ENCODE peak calls at places on chromosomes 5 and 9, in ten cellular contexts. K is prostate gland, J is RWPE1, D is ascending aorta, F is H9, T is astrocyte, C is psoas muscle, A is left ventricle myocardium inferior, H is PC-3, R is Peyer's patch. U is an unnamed sample.

GRCh38 chr9:71756753-71757152 is 11.6 kb downstream of the CEMIP2 start:
- DNase-seq in K (no peak), J (no peak), D (no peak), F (no peak), T (no peak), C (no peak), A (no peak), H (no peak), R (no peak), U (no peak)

GRCh38 chr5:137320056-137321045 is 178.8 kb downstream of the SPOCK1 start:
- DNase-seq in K (peak; percentile 49), J (peak; percentile 79), D (no peak), F (peak; percentile 67), T (peak; percentile 68), C (no peak), A (no peak), H (peak; percentile 69), R (no peak), U (peak; percentile 77)

GRCh38 chr9:95131023-95131943 is 186.2 kb downstream of the FANCC start:
- DNase-seq in K (peak; percentile 63), J (peak; percentile 76), D (no peak), F (peak; percentile 78), T (peak; percentile 29), C (peak; percentile 66), A (peak; percentile 48), H (peak; percentile 67), R (peak; percentile 35), U (peak; percentile 82)

GRCh38 chr5:1180841-1181271 is 20.5 kb upstream of the SLC6A19 start:
- DNase-seq in K (no peak), J (no peak), D (no peak), F (no peak), T (no peak), C (peak; percentile 35), A (peak; percentile 6), H (no peak), R (no peak), U (no peak)

GRCh38 chr9:119961774-119962408 is 592.7 kb upstream of the BRINP1 start:
- DNase-seq in K (no peak), J (peak; percentile 36), D (no peak), F (peak; percentile 82), T (no peak), C (peak; percentile 48), A (peak; percentile 22), H (peak; percentile 40), R (no peak), U (peak; percentile 47)

GRCh38 chr5:103346162-103346748 is 87.7 kb downstream of the MACIR start:
- DNase-seq in K (no peak), J (no peak), D (no peak), F (peak; percentile 70), T (no peak), C (no peak), A (no peak), H (no peak), R (no peak), U (no peak)

GRCh38 chr5:9851458-9851857 is 221.3 kb upstream of the TAS2R1 start:
- DNase-seq in K (no peak), J (peak; percentile 18), D (no peak), F (no peak), T (peak; percentile 91), C (no peak), A (no peak), H (peak; percentile 92), R (no peak), U (peak; percentile 67)

GRCh38 chr5:139678751-139679750 is 30.9 kb downstream of the CXXC5 start:
- DNase-seq in K (no peak), J (no peak), D (no peak), F (no peak), T (peak; percentile 67), C (peak; percentile 89), A (no peak), H (no peak), R (no peak), U (no peak)

GRCh38 chr5:96487859-96488258 is 54.8 kb upstream of the PCSK1 start:
- DNase-seq in K (no peak), J (no peak), D (no peak), F (no peak), T (no peak), C (no peak), A (no peak), H (peak; percentile 21), R (no peak), U (no peak)

GRCh38 chr5:11640474-11640873 is 263.8 kb downstream of the CTNND2 start:
- DNase-seq in K (no peak), J (no peak), D (no peak), F (no peak), T (no peak), C (no peak), A (no peak), H (no peak), R (no peak), U (no peak)

GRCh38 chr5:138649775-138650174 is 74.6 kb upstream of the HSPA9 start:
- DNase-seq in K (no peak), J (no peak), D (no peak), F (peak; percentile 43), T (no peak), C (no peak), A (no peak), H (no peak), R (no peak), U (no peak)
- H3K27ac ChIP-seq in K (no peak overlapping the region), J (no peak overlapping the region), D (no peak overlapping the region), F (no peak overlapping the region), T (no peak overlapping the region), C (no peak overlapping the region), A (no peak overlapping the region), H (no peak overlapping the region), R (no peak overlapping the region), U (no peak overlapping the region)

DNA sequence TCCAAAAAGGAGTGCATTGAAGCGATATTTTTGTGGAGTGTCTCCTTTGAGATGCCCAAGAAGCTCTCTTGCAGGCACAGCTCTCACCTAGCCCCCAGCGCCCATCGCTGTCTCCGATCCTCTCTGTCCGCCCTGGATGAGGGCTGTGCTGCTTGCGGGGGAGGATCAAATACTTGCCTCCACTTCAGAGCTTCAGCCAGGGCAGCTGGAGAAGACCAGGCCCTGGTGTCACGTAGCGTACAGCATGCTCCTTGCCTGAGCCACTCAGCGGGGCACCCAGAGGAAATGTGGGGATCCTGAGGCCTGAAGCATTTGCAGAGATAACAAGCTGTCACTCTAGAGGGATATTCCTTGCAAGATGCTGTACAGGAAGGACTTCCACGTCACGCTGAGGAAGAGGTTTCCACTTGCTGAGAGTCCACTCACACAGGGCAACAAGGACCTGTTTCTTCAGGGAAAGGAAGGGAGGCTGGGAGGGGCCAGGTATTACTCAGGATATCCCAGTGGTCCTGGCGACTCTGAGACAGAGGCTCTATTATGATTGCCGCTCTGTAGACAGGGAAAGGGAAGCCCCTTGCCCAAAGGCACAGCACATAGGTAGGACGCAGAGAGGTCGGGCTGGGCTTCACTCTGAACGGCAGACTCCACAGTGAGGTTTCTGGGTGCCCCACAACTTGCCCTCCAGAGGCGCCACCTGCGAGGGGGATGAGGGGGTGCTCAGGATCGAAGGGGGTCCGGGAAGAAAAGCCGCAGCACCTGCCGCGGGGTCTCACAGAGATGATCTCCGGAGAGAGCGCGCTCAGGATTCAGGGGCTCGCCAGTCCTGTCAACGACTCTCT is 63.9 kb downstream of the CRB2 start:
- DNase-seq in K (no peak), J (no peak), D (no peak), F (no peak), T (no peak), C (no peak), A (no peak), H (no peak), R (no peak), U (no peak)
- H3K27ac ChIP-seq in K (no peak overlapping the region), J (no peak overlapping the region), D (no peak overlapping the region), F (no peak overlapping the region), T (no peak overlapping the region), C (no peak overlapping the region), A (no peak overlapping the region), H (no peak overlapping the region), R (no peak overlapping the region), U (no peak overlapping the region)

DNA sequence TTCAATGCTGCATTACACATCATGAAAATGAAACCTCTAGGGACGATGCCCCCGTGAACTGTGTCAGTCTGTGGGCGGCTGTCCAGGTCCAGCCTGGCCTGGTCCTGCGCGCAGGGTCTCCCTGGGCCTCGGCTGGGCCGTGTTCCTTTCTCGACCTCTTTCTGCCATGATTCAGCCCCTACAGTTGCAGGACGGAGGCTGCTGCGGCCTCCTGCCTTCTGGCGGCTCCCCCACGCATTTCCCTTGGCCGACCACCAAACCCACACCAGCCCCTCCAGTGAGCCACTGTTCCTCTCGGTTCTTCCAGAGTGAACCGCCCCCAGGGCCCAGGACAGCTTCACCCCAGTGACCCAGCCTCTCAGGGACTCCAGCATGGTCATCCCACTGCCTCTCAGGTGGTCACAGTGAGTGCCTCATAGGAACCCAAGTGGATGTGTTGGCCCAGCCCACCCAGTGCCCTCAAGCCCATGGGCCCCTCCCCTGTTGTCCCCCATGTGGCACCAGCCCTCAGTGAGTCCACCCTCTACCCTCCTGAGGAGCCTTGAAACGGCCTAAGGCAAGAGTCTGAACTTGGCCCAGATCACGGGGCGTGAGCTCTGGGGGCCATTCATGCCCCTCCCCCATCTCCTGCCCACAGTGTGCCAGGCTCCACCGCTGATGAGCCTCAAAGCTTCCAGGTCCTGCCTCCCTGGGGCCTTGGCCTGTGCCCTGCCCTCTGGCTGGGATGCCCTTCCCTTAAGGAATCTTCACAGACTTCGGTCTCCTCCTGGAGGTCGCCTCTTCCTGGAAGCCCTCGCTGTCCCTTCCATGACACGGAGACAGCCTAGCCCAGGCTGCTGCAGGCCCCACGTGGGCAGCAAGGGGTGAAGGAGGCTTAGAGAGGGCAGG is 10.0 kb upstream of the CLIC3 start:
- DNase-seq in K (no peak), J (no peak), D (no peak), F (no peak), T (peak; percentile 35), C (no peak), A (no peak), H (no peak), R (no peak), U (no peak)
- H3K27ac ChIP-seq in K (no peak overlapping the region), J (no peak overlapping the region), D (no peak overlapping the region), F (no peak overlapping the region), T (no peak overlapping the region), C (no peak overlapping the region), A (no peak overlapping the region), H (no peak overlapping the region), R (no peak overlapping the region), U (no peak overlapping the region)

DNA sequence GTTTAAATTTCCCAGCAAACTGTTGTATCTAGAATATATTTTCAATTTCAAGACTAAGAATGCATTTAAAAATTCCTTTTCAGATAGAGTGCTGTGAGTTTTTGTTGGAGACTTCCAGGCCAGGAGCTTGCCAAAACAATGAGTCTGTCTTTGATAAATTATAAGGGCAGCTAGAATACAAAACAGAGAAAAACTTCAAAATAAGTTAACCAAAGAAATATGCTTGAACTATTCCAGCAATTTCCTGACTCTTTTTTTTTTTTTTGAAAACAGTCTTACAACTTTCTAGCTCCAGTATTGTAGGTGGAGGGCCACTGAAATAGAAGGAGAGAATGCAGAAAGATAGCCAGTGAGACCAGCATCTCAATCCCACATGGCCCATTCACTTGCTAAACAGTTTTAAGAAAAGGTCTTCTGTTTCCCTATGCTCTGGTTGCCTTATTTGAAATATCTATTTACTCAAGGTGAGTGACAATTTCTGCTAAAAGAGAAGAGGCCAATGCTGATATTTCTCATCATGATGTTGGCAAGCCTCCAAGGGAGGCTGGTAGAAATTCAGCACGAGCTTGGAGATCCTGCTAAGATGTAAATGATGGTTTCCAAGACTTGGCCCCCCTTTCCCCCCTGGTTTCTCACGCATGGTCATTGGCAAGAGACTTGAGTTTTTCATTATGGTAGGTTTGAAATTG is 103.2 kb downstream of the USP20 start:
- DNase-seq in K (no peak), J (no peak), D (no peak), F (no peak), T (peak; percentile 88), C (no peak), A (no peak), H (peak; percentile 4), R (no peak), U (no peak)
- H3K27ac ChIP-seq in K (peak overlapping the region; percentile 15), J (no peak overlapping the region), D (peak overlapping the region; percentile 70), F (peak overlapping the region; percentile 47), T (peak overlapping the region; percentile 39), C (no peak overlapping the region), A (peak overlapping the region; percentile 27), H (no peak overlapping the region), R (peak overlapping the region; percentile 40), U (no peak overlapping the region)

GRCh38 chr5:82339744-82340143 is 61.6 kb upstream of the RPS23 start:
- DNase-seq in K (no peak), J (no peak), D (no peak), F (no peak), T (no peak), C (no peak), A (no peak), H (no peak), R (no peak), U (no peak)
- H3K27ac ChIP-seq in K (no peak overlapping the region), J (no peak overlapping the region), D (peak overlapping the region; percentile 71), F (no peak overlapping the region), T (no peak overlapping the region), C (no peak overlapping the region), A (no peak overlapping the region), H (no peak overlapping the region), R (no peak overlapping the region), U (peak overlapping the region; percentile 88)